ENCODE peak calls at places on chromosomes 3 and 15, in ten cellular contexts. T is natural killer cell, S is bronchial epithelial cell, A is endothelial cell, C is GM12865, U is ovary, R is hepatocyte, L is fibroblast of lung, I is type B pancreatic cell, B is retinal pigment epithelial cell. W is an unnamed sample.

GRCh38 chr3:182485306-182485705 is 308.0 kb upstream of the ATP11B start:
- DNase-seq in I (no peak), R (no peak), A (no peak), C (no peak), S (peak; percentile 50), B (no peak), U (no peak), L (no peak), T (no peak), W (no peak)

GRCh38 chr3:72462611-72463011 is 385.6 kb downstream of the SHQ1 start:
- DNase-seq in U (peak; percentile 38), R (peak; percentile 16), L (no peak), S (no peak), A (no peak), B (no peak), C (no peak), I (no peak), T (no peak), W (no peak)

GRCh38 chr15:65085990-65086679 is 9.6 kb downstream of the KBTBD13 start:
- DNase-seq in R (peak; percentile 8), A (peak; percentile 60), C (peak; percentile 40), S (peak; percentile 43), L (no peak), T (no peak), U (no peak), I (no peak), B (no peak), W (peak; percentile 84)

GRCh38 chr15:61459785-61460707 is 230.9 kb upstream of the RORA start:
- DNase-seq in L (peak; percentile 72), C (no peak), A (no peak), U (no peak), I (no peak), S (peak; percentile 35), B (no peak), T (no peak), R (peak; percentile 59), W (no peak)

GRCh38 chr3:9061634-9062033 is 98.4 kb upstream of the RAD18 start:
- DNase-seq in A (no peak), B (no peak), U (no peak), I (no peak), T (no peak), S (no peak), L (no peak), R (no peak), C (no peak), W (no peak)

GRCh38 chr3:111801697-111802655 is 57.1 kb upstream of the PHLDB2 start:
- DNase-seq in L (peak; percentile 97), S (peak; percentile 98), T (no peak), A (no peak), C (no peak), R (peak; percentile 19), I (no peak), B (no peak), U (no peak), W (no peak)

GRCh38 chr15:63014578-63014977 is 28.0 kb upstream of the TPM1 start:
- DNase-seq in C (no peak), R (no peak), S (no peak), I (no peak), B (no peak), T (no peak), L (no peak), A (no peak), U (no peak), W (no peak)

GRCh38 chr15:87619161-87619960 is 637.2 kb downstream of the NTRK3 start:
- DNase-seq in C (no peak), S (no peak), L (peak; percentile 64), T (no peak), R (peak; percentile 58), B (peak; percentile 8), I (no peak), U (no peak), A (no peak), W (no peak)

GRCh38 chr3:110383356-110383755 is 688.3 kb upstream of the NECTIN3 start:
- DNase-seq in U (no peak), S (no peak), R (no peak), I (no peak), C (no peak), A (no peak), T (no peak), B (no peak), L (no peak), W (no peak)

GRCh38 chr3:193680220-193680619 is 87.2 kb downstream of the OPA1 start:
- DNase-seq in T (no peak), L (peak; percentile 37), I (no peak), C (no peak), U (no peak), R (no peak), S (no peak), B (no peak), A (no peak), W (peak; percentile 27)

GRCh38 chr3:18425641-18426403 is 683 bp upstream of the SATB1 start:
- DNase-seq in B (peak; percentile 35), R (peak; percentile 78), A (peak; percentile 66), S (no peak), C (no peak), T (peak; percentile 64), L (no peak), I (peak; percentile 77), U (peak; percentile 67), W (peak; percentile 57)

GRCh38 chr3:76527773-76528172 is 512.1 kb upstream of the ROBO2 start:
- DNase-seq in L (no peak), T (no peak), R (no peak), A (no peak), S (no peak), B (no peak), I (no peak), U (no peak), C (no peak), W (no peak)

GRCh38 chr3:71583569-71584215 is at the start of gene FOXP1:
- DNase-seq in B (peak; percentile 51), I (peak; percentile 83), S (peak; percentile 37), U (peak; percentile 79), T (peak; percentile 63), A (peak; percentile 73), C (peak; percentile 64), L (peak; percentile 66), R (peak; percentile 88), W (peak; percentile 90)

GRCh38 chr15:45048784-45049631 is 26.0 kb downstream of the SORD start:
- DNase-seq in T (no peak), L (no peak), R (peak; percentile 74), B (no peak), I (no peak), A (no peak), C (peak; percentile 59), S (no peak), U (no peak), W (no peak)

DNA sequence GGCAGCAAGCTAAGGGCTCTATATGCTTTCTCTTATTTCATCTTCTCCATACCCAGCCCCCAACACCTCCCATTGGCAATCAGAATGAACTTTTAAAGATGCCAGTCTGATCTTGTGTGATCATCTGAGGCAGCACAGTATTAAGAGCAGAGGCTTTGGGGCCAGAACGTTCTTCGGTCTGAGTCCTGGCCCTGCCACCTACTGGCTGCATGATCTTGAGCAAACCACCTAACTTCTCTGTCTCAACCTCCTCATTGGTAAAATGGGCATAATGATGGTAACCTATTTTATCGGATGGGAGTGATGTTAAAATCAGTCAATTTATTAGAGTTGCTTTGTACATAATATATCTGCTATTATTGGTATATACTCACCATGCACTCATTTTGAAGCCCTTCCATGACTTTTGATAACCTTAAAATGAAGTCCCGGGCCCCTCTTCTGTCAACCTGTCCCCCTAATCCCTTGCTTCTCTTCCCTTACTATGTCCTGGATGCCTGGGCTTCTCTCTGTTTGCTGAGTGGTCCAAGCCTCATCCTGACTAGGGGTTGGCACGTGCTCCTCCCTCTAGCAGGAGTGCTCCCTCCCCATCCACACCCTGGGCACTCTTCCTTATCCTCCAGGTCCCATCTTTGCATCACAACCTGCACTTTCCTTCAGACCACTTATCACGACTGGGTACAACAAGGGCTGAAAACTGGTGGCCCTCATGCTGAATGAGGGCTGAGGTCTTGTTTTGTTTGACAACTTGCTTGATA is 6.3 kb downstream of the EFCAB12 start:
- DNase-seq in A (no peak), R (no peak), B (no peak), L (no peak), S (no peak), U (no peak), I (no peak), C (no peak), T (no peak), W (peak; percentile 36)
- TF ChIP-seq CTCF in A (no peak), R (peak; percentile 14), B (peak; percentile 32), L (peak; percentile 30), S (peak; percentile 3), U (no peak), I (no peak), C (no peak), T (no peak), W (peak; percentile 31)

DNA sequence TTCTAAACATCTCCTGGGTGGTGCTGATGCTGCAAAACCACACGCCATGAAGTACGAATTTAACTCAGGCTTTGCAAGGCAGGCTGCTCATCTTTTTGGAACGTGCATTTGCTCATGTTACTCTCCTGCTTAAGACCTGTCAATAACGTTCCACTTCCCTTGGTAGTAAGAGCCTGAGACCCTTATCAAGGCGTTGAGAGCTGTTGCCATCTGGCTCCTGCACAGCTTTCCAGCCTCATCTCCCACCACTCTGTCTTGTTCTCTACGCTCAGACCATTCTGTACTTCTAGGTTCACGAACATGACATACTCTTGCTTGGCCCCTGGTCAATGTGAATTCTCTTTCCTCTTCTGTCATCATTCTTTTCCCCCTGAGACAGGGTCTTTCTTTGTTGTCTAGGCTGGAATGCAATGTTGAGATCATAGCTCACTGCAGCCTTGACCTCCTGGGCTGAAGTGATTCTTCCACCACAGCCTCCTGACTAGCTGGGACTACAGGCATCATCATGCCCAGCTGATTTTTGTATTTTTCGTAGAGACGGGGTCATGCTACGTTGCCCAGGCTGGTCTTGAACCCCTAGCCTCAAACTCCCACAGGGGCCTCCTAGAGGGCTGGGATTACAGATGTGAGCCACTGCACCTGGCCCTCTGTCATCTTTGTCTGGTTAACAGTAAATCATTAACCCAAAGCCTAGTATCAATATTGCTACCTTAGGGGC is 202.8 kb downstream of the CADPS start:
- DNase-seq in A (no peak), I (no peak), B (no peak), C (no peak), R (no peak), T (no peak), U (no peak), L (no peak), S (no peak), W (no peak)
- TF ChIP-seq CTCF in A (no peak), I (no peak), B (no peak), C (no peak), R (no peak), T (no peak), U (no peak), L (no peak), S (no peak), W (no peak)

GRCh38 chr3:88876724-88877123 is 230.7 kb upstream of the EPHA3 start:
- DNase-seq in L (no peak), A (no peak), R (no peak), C (no peak), U (no peak), S (peak; percentile 47), T (no peak), I (no peak), B (no peak), W (no peak)
- TF ChIP-seq CTCF in L (no peak), A (no peak), R (no peak), C (no peak), U (no peak), S (no peak), T (no peak), I (no peak), B (no peak), W (no peak)

DNA sequence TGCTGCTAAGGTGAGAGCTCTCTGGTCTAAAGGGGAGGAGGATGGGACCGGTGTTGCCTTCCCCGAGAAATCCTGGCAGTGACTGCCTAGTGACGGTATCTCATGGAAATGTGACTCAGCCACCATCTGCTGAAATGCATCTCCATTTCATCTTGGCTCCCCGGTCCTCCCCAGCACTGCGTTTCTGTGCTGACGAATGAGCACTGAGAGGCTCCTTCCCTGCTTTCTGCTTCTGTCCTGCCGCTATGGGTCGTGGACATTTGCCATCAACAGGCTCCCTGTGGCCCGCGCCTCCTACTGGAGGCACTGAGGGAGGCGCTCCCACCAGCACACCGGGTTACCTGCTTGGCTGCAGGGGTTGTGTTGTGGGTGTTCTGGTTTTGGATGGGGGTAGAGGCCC is 13.5 kb upstream of the SEC13 start:
- DNase-seq in R (no peak), B (no peak), L (no peak), C (no peak), S (no peak), T (no peak), A (peak; percentile 46), U (no peak), I (no peak), W (peak; percentile 60)
- TF ChIP-seq CTCF in R (no peak), B (peak; percentile 29), L (no peak), C (no peak), S (peak; percentile 20), T (no peak), A (peak; percentile 48), U (no peak), I (peak; percentile 49), W (peak; percentile 65)